ENCODE peak calls at places on chromosomes 11 and 22, in six cellular contexts. D, Y, Q, F, U and B are unnamed samples.

GRCh38 chr22:42717197-42717967 is 3.3 kb downstream of the A4GALT start:
- DNase-seq in U (peak), F (peak), Q (no peak), D (peak), Y (no peak), B (no peak)

GRCh38 chr11:69102732-69103615 is 52.8 kb upstream of the SMIM38 start:
- DNase-seq in U (peak), Y (no peak), Q (no peak), D (no peak), F (no peak), B (no peak)

GRCh38 chr11:67572747-67573419 is 10.7 kb upstream of the GSTP1 start:
- DNase-seq in Q (peak), U (peak), F (peak), Y (no peak), D (peak), B (peak)

GRCh38 chr22:44254811-44255210 is 57.9 kb downstream of the SHISAL1 start:
- DNase-seq in U (no peak), F (no peak), D (no peak), Q (no peak), Y (no peak), B (no peak)

GRCh38 chr22:45166935-45167334 is 3.2 kb downstream of the NUP50 start:
- DNase-seq in Y (no peak), F (no peak), D (no peak), Q (no peak), U (no peak), B (no peak)

GRCh38 chr11:67369801-67370284 is 3.6 kb downstream of the CLCF1 start:
- DNase-seq in F (no peak), Y (no peak), Q (no peak), U (peak), D (no peak), B (peak)

GRCh38 chr11:65575568-65576231 is at the start of gene EHBP1L1:
- DNase-seq in F (peak), Q (peak), D (no peak), U (peak), Y (peak), B (peak)

GRCh38 chr11:47437746-47438418 is 11.1 kb downstream of the RAPSN start:
- DNase-seq in F (no peak), Y (peak), U (no peak), Q (peak), D (no peak), B (no peak)

GRCh38 chr11:47944555-47945128 is 35.7 kb upstream of the PTPRJ start:
- DNase-seq in Y (no peak), F (peak), U (no peak), D (no peak), Q (no peak), B (no peak)

GRCh38 chr11:29627541-29627940 is 389.3 kb downstream of the KCNA4 start:
- DNase-seq in Y (no peak), D (no peak), Q (no peak), U (no peak), F (no peak), B (peak)

GRCh38 chr11:75425422-75425821 is 7.6 kb downstream of the KLHL35 start:
- DNase-seq in Q (no peak), U (no peak), Y (no peak), F (no peak), D (no peak), B (no peak)

GRCh38 chr11:112584674-112585073 is 324.0 kb upstream of the PLET1 start:
- DNase-seq in U (no peak), Y (no peak), F (no peak), Q (no peak), D (no peak), B (no peak)

GRCh38 chr22:41772198-41772597 is 28.3 kb upstream of the CCDC134 start:
- DNase-seq in Q (no peak), U (no peak), F (no peak), Y (no peak), D (no peak), B (no peak)

GRCh38 chr11:125371451-125371935 is 124.6 kb downstream of the FEZ1 start:
- DNase-seq in U (no peak), D (peak), Y (no peak), F (no peak), Q (no peak), B (no peak)

GRCh38 chr11:115869780-115870431 is 365.7 kb upstream of the CADM1 start:
- DNase-seq in Y (no peak), F (peak), U (peak), D (peak), Q (peak), B (peak)

GRCh38 chr11:107733518-107733917 is 21.7 kb upstream of the SLN start:
- DNase-seq in F (no peak), D (no peak), Q (no peak), Y (no peak), U (no peak), B (no peak)

GRCh38 chr11:116879789-116880402 is 42.5 kb upstream of the APOA1 start:
- DNase-seq in U (peak), F (peak), Q (peak), Y (no peak), D (peak), B (peak)

GRCh38 chr22:27515091-27515523 is 286.4 kb downstream of the MN1 start:
- DNase-seq in Q (no peak), F (no peak), D (no peak), U (no peak), Y (peak), B (peak)

GRCh38 chr22:43860126-43860525 is 2.2 kb downstream of the SULT4A1 start:
- DNase-seq in Q (no peak), F (no peak), D (no peak), Y (no peak), U (no peak), B (no peak)

GRCh38 chr11:103851166-103851651 is 185.2 kb upstream of the DDI1 start:
- DNase-seq in D (no peak), U (peak), Q (no peak), Y (no peak), F (peak), B (peak)

GRCh38 chr11:128482092-128482491 is 105.3 kb downstream of the ETS1 start:
- DNase-seq in U (no peak), Y (no peak), F (no peak), D (no peak), Q (no peak), B (peak)
- H3K4me3 ChIP-seq in U (peak), Y (no peak), F (no peak), D (no peak), Q (no peak), B (no peak)

GRCh38 chr11:43933226-43933607 is 9.2 kb upstream of the C11orf96 start:
- DNase-seq in D (no peak), U (no peak), F (no peak), Y (no peak), Q (no peak), B (no peak)
- H3K4me3 ChIP-seq in D (no peak), U (peak), F (no peak), Y (no peak), Q (no peak), B (no peak)

DNA sequence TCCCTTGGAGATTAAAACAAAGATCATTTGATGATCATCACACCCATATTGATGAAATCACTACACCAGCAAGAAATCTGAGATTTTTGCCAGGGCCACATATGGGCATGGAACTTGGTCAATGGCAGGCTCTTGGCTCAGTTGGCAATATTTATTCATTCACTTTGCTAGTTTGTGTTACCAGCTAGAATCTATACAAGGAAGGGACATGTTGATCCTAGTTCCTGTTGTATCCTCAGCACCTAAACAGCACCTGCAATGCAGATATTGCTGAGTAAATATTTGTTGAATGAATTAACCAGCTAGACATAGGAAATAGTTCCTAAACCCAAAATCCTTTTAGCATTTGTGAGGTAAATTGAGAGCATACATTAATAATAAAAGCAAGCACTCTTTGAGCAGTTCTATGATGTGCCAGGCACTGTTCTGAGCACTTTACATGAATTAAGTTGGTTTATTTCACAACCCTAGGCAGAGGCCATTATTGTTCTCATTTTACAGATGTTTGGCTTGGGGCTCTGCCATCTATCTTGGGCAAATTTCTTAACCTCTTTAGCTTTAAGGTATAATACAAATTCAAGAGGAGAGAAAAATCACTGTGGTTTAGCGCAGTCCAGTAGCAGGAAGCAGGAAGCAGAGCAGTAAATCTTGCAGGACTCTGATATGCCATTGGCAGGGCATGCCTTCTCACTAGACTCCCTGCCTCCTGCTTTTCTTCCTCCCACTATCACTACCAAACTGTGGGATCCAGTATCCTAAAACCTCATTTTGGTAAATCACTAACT is 1.6 kb downstream of the TRIM68 start:
- DNase-seq in U (peak), F (peak), D (no peak), Y (no peak), Q (peak), B (peak)
- H3K4me3 ChIP-seq in U (peak), F (no peak), D (no peak), Y (peak), Q (no peak), B (no peak)

DNA sequence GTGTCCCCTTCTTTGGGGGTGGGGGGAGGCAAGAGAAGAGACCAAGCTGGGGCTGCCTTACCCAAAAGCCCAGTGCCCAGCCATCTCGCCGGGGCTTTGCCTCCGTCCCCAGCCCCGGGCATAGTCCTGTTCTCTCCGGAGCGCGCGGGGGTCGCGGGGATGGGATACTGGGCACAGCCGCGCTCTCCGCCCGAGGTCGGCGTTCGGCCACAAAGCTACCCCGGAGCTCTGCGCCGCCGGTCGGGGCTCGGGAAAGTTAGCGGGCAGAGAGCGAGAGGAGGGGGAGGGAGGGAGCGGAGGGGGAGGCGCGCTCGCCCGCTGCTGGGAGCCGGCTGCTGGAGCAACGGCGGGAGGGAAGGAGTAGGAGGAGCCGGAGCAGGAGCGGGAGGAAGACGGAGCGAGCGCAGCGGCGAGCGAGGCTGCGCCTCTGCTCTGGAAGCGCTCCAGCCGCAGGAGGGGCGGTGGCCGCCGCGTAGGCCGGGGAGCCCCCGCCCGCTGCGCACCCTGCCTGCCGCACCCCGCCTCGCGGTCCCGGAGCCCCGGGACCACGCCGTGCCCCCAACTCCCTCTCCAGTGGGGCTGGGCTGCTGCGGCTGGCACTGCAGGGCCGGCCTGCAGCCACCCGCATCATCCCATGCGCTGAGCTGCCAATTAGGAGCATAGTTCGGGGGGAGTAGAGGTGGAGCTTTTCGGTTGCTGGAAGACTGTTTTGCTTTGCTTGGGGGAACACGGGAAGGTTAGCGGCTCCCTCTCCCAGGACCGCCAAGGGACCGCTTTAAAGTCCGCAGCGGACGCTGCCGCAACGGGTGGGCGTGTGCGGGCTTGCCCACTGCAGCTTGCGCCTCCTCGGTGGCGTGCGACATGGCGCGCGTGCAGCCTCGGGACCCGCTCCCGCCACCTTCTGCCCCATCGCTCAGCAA is at the start of gene SCN4B:
- DNase-seq in Y (peak), F (peak), D (peak), U (peak), Q (peak), B (peak)
- H3K4me3 ChIP-seq in Y (peak), F (peak), D (peak), U (peak), Q (no peak), B (peak)

DNA sequence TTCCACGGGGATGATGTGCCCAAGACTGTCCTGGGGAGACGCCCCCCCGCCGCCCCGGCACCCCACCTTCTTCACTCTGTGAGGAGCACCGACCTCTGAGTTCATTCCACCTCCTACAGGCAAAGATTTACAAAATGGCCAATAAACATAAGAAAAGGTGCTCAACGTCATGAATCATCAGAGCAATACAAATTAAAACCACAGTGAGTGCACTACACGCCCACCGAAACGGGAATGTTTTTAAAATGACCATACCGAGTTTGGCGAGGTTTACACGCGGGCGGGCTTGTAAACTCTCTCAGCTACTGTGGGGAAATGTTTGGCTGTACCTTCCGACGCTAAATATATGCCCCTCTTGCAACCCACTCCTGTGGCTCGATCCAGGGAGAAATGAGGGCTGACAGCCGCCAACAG is 7.9 kb downstream of the NPTXR start:
- DNase-seq in F (peak), Y (no peak), Q (no peak), U (peak), D (no peak), B (peak)
- H3K4me3 ChIP-seq in F (no peak), Y (no peak), Q (no peak), U (no peak), D (no peak), B (no peak)